ENCODE peak calls at places on chromosomes 4 and X, in ten cellular contexts. W is NCI-H524 treated with DMSO at 0.1 percent for 48 hours; T is Daoy; R is H4; X is fibroblast of pulmonary artery; A is COR-L47; K is SK-N-DZ; P is left cardiac atrium; J is ovary; I is activated CD8-positive, alpha-beta memory T cell treated with anti-CD3 and anti-CD28 coated beads for 48 hours. S is an unnamed sample.

GRCh38 chr4:124018383-124019317 is 622.1 kb downstream of the SPRY1 start:
- DNase-seq in W (no peak), T (peak), R (no peak), X (peak), A (no peak), K (peak), P (peak), J (peak), I (no peak), S (peak)

GRCh38 chrX:63503541-63503940 is 152.4 kb upstream of the SPIN4 start:
- DNase-seq in W (no peak), T (no peak), R (peak), X (peak), A (no peak), K (no peak), P (no peak), J (no peak), I (no peak), S (peak)

GRCh38 chrX:54423161-54423888 is 16.9 kb upstream of the TSR2 start:
- DNase-seq in W (no peak), T (no peak), R (no peak), X (peak), A (no peak), K (no peak), P (no peak), J (no peak), I (no peak), S (no peak)

GRCh38 chrX:10399152-10399741 is 221.1 kb downstream of the MID1 start:
- DNase-seq in W (no peak), T (no peak), R (no peak), X (no peak), A (no peak), K (no peak), P (no peak), J (no peak), I (no peak), S (no peak)

GRCh38 chrX:56233682-56234081 is 1.5 kb downstream of the KLF8 start:
- DNase-seq in W (no peak), T (peak), R (no peak), X (peak), A (no peak), K (no peak), P (peak), J (peak), I (no peak), S (no peak)

GRCh38 chrX:23980063-23980462 is 46.9 kb downstream of the KLHL15 start:
- DNase-seq in W (no peak), T (no peak), R (no peak), X (no peak), A (no peak), K (no peak), P (no peak), J (no peak), I (no peak), S (no peak)

GRCh38 chr4:176377705-176378302 is 58.0 kb downstream of the SPCS3 start:
- DNase-seq in W (no peak), T (no peak), R (peak), X (peak), A (peak), K (peak), P (no peak), J (no peak), I (no peak), S (peak)

GRCh38 chr4:6674500-6675149 is 19.1 kb upstream of the S100P start:
- DNase-seq in W (peak), T (peak), R (peak), X (peak), A (peak), K (peak), P (no peak), J (no peak), I (no peak), S (no peak)

GRCh38 chr4:99677161-99677560 is 19.5 kb upstream of the C4orf54 start:
- DNase-seq in W (no peak), T (no peak), R (no peak), X (no peak), A (no peak), K (no peak), P (no peak), J (no peak), I (no peak), S (no peak)

GRCh38 chr4:168550071-168550766 is 53.4 kb downstream of the PALLD start:
- DNase-seq in W (no peak), T (no peak), R (no peak), X (no peak), A (no peak), K (no peak), P (no peak), J (no peak), I (no peak), S (peak)

GRCh38 chr4:81605278-81605677 is 133.6 kb upstream of the RASGEF1B start:
- DNase-seq in W (peak), T (no peak), R (no peak), X (no peak), A (no peak), K (no peak), P (no peak), J (no peak), I (no peak), S (no peak)

GRCh38 chr4:53714377-53715140 is 123.3 kb upstream of the LNX1 start:
- DNase-seq in W (no peak), T (no peak), R (no peak), X (peak), A (no peak), K (peak), P (no peak), J (no peak), I (no peak), S (no peak)

GRCh38 chrX:34130501-34130900 is 1.6 kb downstream of the FAM47A start:
- DNase-seq in W (no peak), T (no peak), R (no peak), X (no peak), A (no peak), K (no peak), P (no peak), J (no peak), I (no peak), S (no peak)

GRCh38 chr4:99300934-99301333 is 10.1 kb upstream of the ADH1A start:
- DNase-seq in W (peak), T (peak), R (peak), X (peak), A (peak), K (no peak), P (peak), J (peak), I (no peak), S (peak)

GRCh38 chrX:40108084-40108958 is 10.6 kb upstream of the BCOR start:
- DNase-seq in W (no peak), T (peak), R (no peak), X (no peak), A (peak), K (peak), P (peak), J (peak), I (no peak), S (peak)

GRCh38 chr4:107094976-107095375 is 58.9 kb upstream of the DKK2 start:
- DNase-seq in W (no peak), T (no peak), R (no peak), X (peak), A (no peak), K (no peak), P (no peak), J (no peak), I (no peak), S (no peak)

GRCh38 chr4:7831330-7831729 is 108.3 kb downstream of the AFAP1 start:
- DNase-seq in W (peak), T (no peak), R (no peak), X (peak), A (no peak), K (no peak), P (peak), J (no peak), I (no peak), S (no peak)

GRCh38 chr4:72896515-72896914 is 173.0 kb downstream of the COX18 start:
- DNase-seq in W (peak), T (no peak), R (peak), X (peak), A (no peak), K (no peak), P (no peak), J (no peak), I (no peak), S (no peak)

GRCh38 chrX:107710617-107711391 is 64.8 kb downstream of the TSC22D3 start:
- DNase-seq in W (no peak), T (peak), R (peak), X (peak), A (no peak), K (no peak), P (no peak), J (peak), I (no peak), S (peak)

GRCh38 chr4:145679520-145679919 is 426 bp upstream of the C4orf51 start:
- DNase-seq in W (no peak), T (peak), R (peak), X (peak), A (peak), K (no peak), P (peak), J (no peak), I (no peak), S (peak)

GRCh38 chr4:110501826-110502225 is 25.9 kb downstream of the ENPEP start:
- DNase-seq in W (no peak), T (no peak), R (no peak), X (peak), A (no peak), K (no peak), P (no peak), J (no peak), I (no peak), S (no peak)

GRCh38 chr4:186587416-186588018 is 32.1 kb upstream of the MTNR1A start:
- DNase-seq in W (no peak), T (peak), R (peak), X (peak), A (peak), K (peak), P (peak), J (peak), I (peak), S (peak)

S was measured in SJCRH30.